ENCODE peak calls at places on chromosomes 12 and 14, in seven cellular contexts. W, K, M, C, P, V and E are unnamed samples.

GRCh38 chr12:28497889-28498411 is 307.7 kb downstream of the CCDC91 start:
- DNase-seq in M (no peak), W (no peak), C (no peak), V (no peak), P (no peak), K (no peak), E (no peak)

GRCh38 chr12:94615284-94616216 is 34.8 kb downstream of the TMCC3 start:
- DNase-seq in W (peak), M (no peak), P (peak), V (peak), K (no peak), C (peak), E (peak)

GRCh38 chr14:55430024-55430690 is 10.3 kb downstream of the TBPL2 start:
- DNase-seq in W (no peak), V (peak), K (peak), P (peak), M (peak), C (no peak), E (peak)

GRCh38 chr12:45509187-45509586 is 220.3 kb upstream of the ARID2 start:
- DNase-seq in V (no peak), W (no peak), C (no peak), M (no peak), P (no peak), K (no peak), E (no peak)

GRCh38 chr12:91687052-91688017 is 458.3 kb downstream of the BTG1 start:
- DNase-seq in M (no peak), P (no peak), V (no peak), K (no peak), C (no peak), W (no peak), E (no peak)

GRCh38 chr12:51752490-51752889 is 96.0 kb downstream of the FIGNL2 start:
- DNase-seq in M (no peak), P (no peak), K (peak), C (peak), W (peak), V (peak), E (no peak)

GRCh38 chr14:76546426-76547221 is 170.7 kb downstream of the ESRRB start:
- DNase-seq in W (no peak), P (no peak), C (no peak), M (no peak), V (peak), K (peak), E (no peak)

GRCh38 chr12:18955594-18955993 is 173.9 kb upstream of the PLEKHA5 start:
- DNase-seq in P (no peak), W (no peak), K (no peak), V (no peak), C (no peak), M (no peak), E (no peak)

GRCh38 chr12:103632554-103633216 is 45.6 kb downstream of the STAB2 start:
- DNase-seq in P (peak), C (peak), W (peak), M (no peak), V (peak), K (peak), E (peak)

GRCh38 chr12:81170072-81170471 is 92.2 kb downstream of the ACSS3 start:
- DNase-seq in P (no peak), K (no peak), W (no peak), V (no peak), M (no peak), C (no peak), E (no peak)

GRCh38 chr12:95437565-95437964 is 36.4 kb upstream of the METAP2 start:
- DNase-seq in C (no peak), M (no peak), W (no peak), K (no peak), V (no peak), P (no peak), E (no peak)

GRCh38 chr12:108856428-108857157 is 790 bp downstream of the SSH1 start:
- DNase-seq in C (peak), P (peak), M (no peak), V (peak), W (peak), K (peak), E (peak)

GRCh38 chr14:67187826-67188225 is 1.4 kb upstream of the GARIN2 start:
- DNase-seq in W (no peak), C (no peak), P (no peak), M (peak), K (no peak), V (no peak), E (no peak)

GRCh38 chr12:44078273-44078672 is 242.4 kb downstream of the TMEM117 start:
- DNase-seq in C (no peak), K (no peak), V (peak), P (no peak), W (no peak), M (no peak), E (no peak)

GRCh38 chr12:113365639-113366395 is 7.4 kb downstream of the PLBD2 start:
- DNase-seq in C (no peak), W (no peak), P (no peak), M (no peak), V (no peak), K (no peak), E (no peak)

GRCh38 chr12:6532927-6533652 is 1.2 kb upstream of the GAPDH start:
- DNase-seq in K (peak), W (peak), M (no peak), C (peak), P (peak), V (peak), E (peak)

GRCh38 chr12:6529291-6529737 is 5.0 kb upstream of the GAPDH start:
- DNase-seq in M (no peak), K (no peak), P (no peak), W (peak), V (no peak), C (no peak), E (no peak)

GRCh38 chr12:6528539-6529235 is 5.6 kb upstream of the GAPDH start:
- DNase-seq in W (no peak), P (no peak), C (no peak), V (no peak), K (no peak), M (no peak), E (no peak)

GRCh38 chr12:6532051-6532926 is 2.0 kb upstream of the GAPDH start:
- DNase-seq in K (peak), V (peak), C (peak), P (no peak), M (peak), W (peak), E (peak)

GRCh38 chr12:6530576-6531260 is 3.6 kb upstream of the GAPDH start:
- DNase-seq in M (no peak), W (no peak), C (no peak), V (no peak), P (no peak), K (no peak), E (no peak)
- H3K27ac ChIP-seq in M (peak), W (no peak), C (no peak), V (peak), P (no peak), K (no peak), E (no peak)

GRCh38 chr14:84252706-84253105 is 1277.2 kb upstream of the FLRT2 start:
- DNase-seq in K (no peak), C (no peak), M (no peak), W (no peak), V (no peak), P (no peak), E (no peak)

GRCh38 chr14:84250863-84251262 is 1279.1 kb upstream of the FLRT2 start:
- DNase-seq in C (no peak), P (no peak), W (no peak), V (no peak), M (no peak), K (no peak), E (no peak)

GRCh38 chr14:84254205-84254788 is 1275.6 kb upstream of the FLRT2 start:
- DNase-seq in P (peak), C (no peak), K (peak), V (peak), W (peak), M (no peak), E (no peak)
- H3K4me3 ChIP-seq in P (no peak), C (peak), K (peak), V (no peak), W (no peak), M (no peak), E (no peak)

GRCh38 chr12:48788852-48789775 is at the start of gene ADCY6:
- DNase-seq in P (peak), W (peak), K (peak), M (no peak), V (peak), C (peak), E (no peak)

GRCh38 chr12:48788522-48788851 is 402 bp downstream of the ADCY6 start:
- DNase-seq in C (no peak), V (no peak), K (no peak), M (no peak), W (no peak), P (no peak), E (no peak)

GRCh38 chr12:48787791-48788521 is 933 bp downstream of the ADCY6 start:
- DNase-seq in P (no peak), V (no peak), K (peak), W (no peak), C (no peak), M (no peak), E (peak)

GRCh38 chr12:48789858-48790326 is 1.0 kb upstream of the ADCY6 start:
- DNase-seq in K (no peak), M (no peak), C (no peak), V (no peak), W (no peak), P (no peak), E (no peak)

GRCh38 chr12:48786591-48787544 is 2.0 kb downstream of the ADCY6 start:
- DNase-seq in M (no peak), K (no peak), V (no peak), P (no peak), W (no peak), C (peak), E (no peak)
- H3K27ac ChIP-seq in M (no peak), K (no peak), V (no peak), P (peak), W (no peak), C (peak), E (peak)

DNA sequence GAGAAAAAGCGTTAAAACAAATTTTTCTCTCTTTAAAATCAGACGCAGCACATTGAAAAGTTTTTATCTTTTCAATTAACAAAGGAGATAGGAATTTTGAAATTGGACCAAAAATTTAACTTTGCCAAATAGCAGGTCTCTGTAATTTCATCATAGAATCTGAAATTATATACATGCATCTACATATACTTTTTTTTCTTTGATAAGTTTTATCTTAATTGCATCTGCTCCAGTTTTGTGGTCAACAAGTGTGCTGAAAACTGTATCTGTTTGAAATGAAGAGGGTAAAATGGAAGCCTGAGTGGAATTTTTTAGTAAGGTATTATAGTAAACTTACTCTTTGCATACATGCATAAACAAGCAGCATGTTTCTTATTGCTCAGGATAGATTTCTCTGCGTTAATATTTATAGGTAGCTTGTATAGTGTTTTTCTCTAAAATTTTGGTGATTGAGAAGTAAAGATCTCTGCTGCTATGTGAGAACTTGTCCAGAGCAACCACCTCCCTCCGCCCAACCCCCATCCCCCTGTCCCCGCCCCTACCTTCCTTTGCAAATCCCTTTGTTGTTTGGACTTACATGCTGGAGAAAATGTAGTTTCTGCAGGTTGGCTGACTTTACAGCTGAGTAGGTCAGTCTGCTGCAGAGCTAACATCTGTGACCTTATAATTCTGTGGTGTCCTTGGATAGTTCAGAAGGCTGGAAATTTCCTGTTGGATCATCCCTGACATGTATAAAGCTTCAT is 64.6 kb downstream of the VRK1 start:
- DNase-seq in W (no peak), V (peak), K (peak), P (no peak), M (no peak), C (no peak), E (no peak)
- H3K4me3 ChIP-seq in W (no peak), V (no peak), K (peak), P (no peak), M (no peak), C (no peak), E (no peak)

DNA sequence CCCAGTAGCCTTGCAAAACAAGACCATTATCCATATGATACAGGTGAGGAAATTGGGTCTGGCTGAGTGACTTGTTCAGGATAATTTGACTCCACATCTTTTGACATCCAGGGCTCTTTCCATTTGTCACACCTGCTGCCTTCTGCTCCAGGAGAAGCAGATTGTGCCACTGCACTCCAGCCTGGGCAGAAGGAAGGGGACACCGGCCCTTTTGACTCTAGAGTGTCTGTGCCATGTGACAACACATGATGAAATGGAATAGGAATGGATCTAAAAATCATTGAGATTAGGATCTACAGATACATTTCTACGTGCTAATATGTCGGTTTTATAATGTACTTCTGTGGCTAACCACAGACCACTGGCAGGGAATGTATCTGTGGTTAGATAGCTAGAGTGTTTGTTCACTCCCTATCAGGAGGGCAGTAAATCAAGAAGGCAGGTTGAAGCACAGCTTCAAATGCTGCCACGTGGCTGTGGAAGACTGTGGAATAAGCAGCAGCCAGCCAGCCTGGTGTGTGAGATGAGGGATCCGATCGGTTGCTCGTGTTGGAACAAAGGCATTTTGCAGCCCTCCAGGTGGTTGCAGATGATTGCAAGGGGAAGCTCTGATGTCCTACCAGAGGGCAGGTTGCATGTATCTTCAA is 28.4 kb downstream of the EML1 start:
- DNase-seq in W (peak), K (no peak), P (no peak), M (no peak), C (no peak), V (peak), E (no peak)
- H3K27ac ChIP-seq in W (no peak), K (no peak), P (no peak), M (no peak), C (no peak), V (no peak), E (no peak)

DNA sequence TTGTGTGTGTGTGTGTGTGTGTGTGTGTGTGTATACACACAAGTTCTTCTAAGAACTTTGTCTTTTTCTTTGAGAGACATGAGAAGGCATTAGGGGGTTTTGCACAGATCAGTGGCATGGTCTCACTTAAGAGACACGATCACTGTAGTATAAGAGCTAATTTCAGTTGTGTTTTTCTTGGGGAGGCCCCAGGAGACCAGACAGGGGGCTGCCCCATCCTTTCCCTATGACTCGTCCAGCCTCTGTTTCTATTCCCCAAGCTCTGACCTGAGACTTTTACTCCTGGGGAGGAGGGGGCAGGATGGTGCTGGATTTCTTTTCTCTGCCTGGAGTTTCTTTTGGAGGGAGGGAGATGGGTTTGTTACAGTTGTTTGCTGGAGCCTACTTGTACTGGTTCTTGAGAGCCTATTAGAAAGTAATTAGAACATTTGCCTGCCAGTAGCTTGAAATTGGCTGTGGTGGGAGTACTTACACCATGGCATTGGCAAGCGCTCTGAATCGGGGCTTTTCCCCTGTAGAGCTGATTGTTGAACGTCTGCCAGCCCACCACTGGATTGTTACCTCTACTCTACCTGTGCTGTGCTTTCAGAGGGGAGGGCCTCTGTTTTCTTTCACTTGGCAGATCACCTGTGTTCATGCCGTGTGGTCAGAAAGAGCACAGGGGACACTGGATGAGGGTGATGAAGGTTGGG is 109.5 kb downstream of the TSPAN9 start:
- DNase-seq in V (no peak), K (no peak), W (no peak), P (no peak), M (no peak), C (no peak), E (no peak)
- H3K4me3 ChIP-seq in V (no peak), K (no peak), W (no peak), P (no peak), M (no peak), C (no peak), E (no peak)

GRCh38 chr14:66165337-66165736 is 320.8 kb upstream of the CCDC196 start:
- DNase-seq in W (no peak), P (no peak), V (no peak), M (no peak), C (no peak), K (no peak), E (no peak)
- H3K27ac ChIP-seq in W (no peak), P (no peak), V (no peak), M (no peak), C (no peak), K (no peak), E (no peak)

DNA sequence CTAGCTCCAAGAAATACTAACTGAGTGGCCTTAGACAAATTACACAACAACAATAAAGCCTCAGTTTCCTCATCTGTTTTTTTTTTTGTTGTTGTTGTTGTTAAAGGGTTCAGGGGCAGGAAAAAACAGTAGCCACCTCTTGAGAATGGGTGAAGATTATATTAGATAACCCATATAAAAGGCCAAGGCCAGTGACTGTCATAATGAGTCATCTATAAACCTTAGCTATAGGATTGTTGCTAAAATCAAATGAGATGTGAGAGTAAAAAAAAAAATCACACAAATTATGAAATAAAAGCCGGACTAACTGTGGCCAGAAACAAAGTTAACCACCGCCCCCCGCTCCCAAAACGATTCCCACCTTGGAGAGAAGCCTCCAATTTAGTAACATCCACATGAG is 1.3 kb downstream of the NAA25 start:
- DNase-seq in M (no peak), P (no peak), W (no peak), K (no peak), C (no peak), V (no peak), E (no peak)
- H3K4me3 ChIP-seq in M (peak), P (peak), W (no peak), K (peak), C (peak), V (peak), E (no peak)